ENCODE peak calls at places on chromosomes 3 and 15, in six cellular contexts. K is HCT116; H is body of pancreas; Z is H9; P is CD4-positive, alpha-beta T cell; A is IMR-90. D is an unnamed sample. For H3K9me3, the result is how much of the 10 kb centered on the place peaks cover.

GRCh38 chr15:31178705-31179104 is 77.2 kb upstream of the TRPM1 start:
- DNase-seq in Z (no peak), H (no peak), P (no peak), K (no peak), A (no peak), D (no peak)

GRCh38 chr15:98823012-98823458 is 174.7 kb downstream of the IGF1R start:
- DNase-seq in H (no peak), P (no peak), Z (peak), A (peak), K (no peak), D (peak)

GRCh38 chr3:132343018-132343612 is 25.9 kb downstream of the ACP3 start:
- DNase-seq in Z (peak), H (peak), P (no peak), A (peak), K (peak), D (peak)

GRCh38 chr3:160973067-160973466 is 132.1 kb downstream of the B3GALNT1 start:
- DNase-seq in H (no peak), Z (no peak), P (no peak), K (no peak), A (no peak), D (no peak)

GRCh38 chr3:73056365-73057150 is 4.9 kb upstream of the EBLN2 start:
- DNase-seq in Z (no peak), K (peak), A (peak), H (no peak), P (no peak), D (no peak)

GRCh38 chr3:19399356-19399755 is 251.0 kb downstream of the KCNH8 start:
- DNase-seq in A (no peak), Z (no peak), K (no peak), H (no peak), P (no peak), D (no peak)

GRCh38 chr15:90221251-90221900 is 12.4 kb downstream of the CIB1 start:
- DNase-seq in Z (peak), A (peak), K (no peak), P (no peak), H (peak), D (peak)

GRCh38 chr3:37941608-37942540 is 48.7 kb upstream of the VILL start:
- DNase-seq in P (no peak), Z (no peak), H (no peak), A (no peak), K (no peak), D (no peak)

GRCh38 chr3:16151109-16151508 is 23.4 kb upstream of the GALNT15 start:
- DNase-seq in A (peak), Z (no peak), H (peak), K (no peak), P (no peak), D (peak)

GRCh38 chr15:77012868-77013267 is 17.9 kb downstream of the PSTPIP1 start:
- DNase-seq in K (no peak), Z (no peak), P (peak), H (no peak), A (no peak), D (no peak)

GRCh38 chr15:33016405-33017024 is 178.0 kb downstream of the FMN1 start:
- DNase-seq in P (peak), H (no peak), Z (no peak), K (no peak), A (no peak), D (no peak)

GRCh38 chr3:53843195-53844177 is 2.7 kb downstream of the CHDH start:
- DNase-seq in Z (no peak), A (no peak), H (peak), P (no peak), K (no peak), D (no peak)

GRCh38 chr15:64651573-64652260 is 123.7 kb downstream of the RBPMS2 start:
- DNase-seq in Z (peak), A (peak), H (peak), P (peak), K (no peak), D (no peak)

GRCh38 chr15:40763801-40764765 is at the start of gene GCHFR:
- DNase-seq in Z (peak), K (no peak), P (peak), H (peak), A (peak), D (no peak)

GRCh38 chr15:66955871-66956585 is 109.4 kb upstream of the SMAD3 start:
- DNase-seq in K (peak), H (no peak), A (peak), Z (no peak), P (no peak), D (no peak)

GRCh38 chr3:3305087-3305486 is 125.6 kb upstream of the CRBN start:
- DNase-seq in A (no peak), Z (no peak), P (no peak), K (no peak), H (no peak), D (no peak)

GRCh38 chr15:93179072-93179471 is 90.1 kb upstream of the RGMA start:
- DNase-seq in P (no peak), Z (no peak), A (no peak), K (no peak), H (peak), D (no peak)

GRCh38 chr3:124322966-124323365 is 331.0 kb upstream of the ROPN1 start:
- DNase-seq in H (no peak), A (peak), K (no peak), P (no peak), Z (no peak), D (no peak)

GRCh38 chr3:82973810-82974209 is 1212.4 kb upstream of the GBE1 start:
- DNase-seq in A (no peak), P (no peak), H (no peak), K (no peak), Z (no peak), D (no peak)

GRCh38 chr3:45778761-45779201 is 17.6 kb downstream of the SLC6A20 start:
- DNase-seq in Z (peak), P (no peak), A (no peak), H (no peak), K (no peak), D (no peak)

GRCh38 chr3:42250761-42251160 is 15.2 kb downstream of the CCK start:
- DNase-seq in K (no peak), P (no peak), A (no peak), Z (no peak), H (no peak), D (no peak)

GRCh38 chr3:146598486-146598885 is 6.7 kb downstream of the PLSCR5 start:
- DNase-seq in Z (no peak), H (no peak), P (no peak), A (no peak), K (no peak), D (no peak)

GRCh38 chr3:145357453-145357852 is 803.5 kb downstream of the PLOD2 start:
- DNase-seq in H (no peak), A (no peak), K (no peak), Z (no peak), P (no peak), D (no peak)
- H3K9me3 ChIP-seq in H (under half), A (under half), K (under half), Z (under half), P (under half), D (under half)

GRCh38 chr3:104281713-104282112 is 1085.0 kb upstream of the ALCAM start:
- DNase-seq in K (no peak), P (no peak), A (no peak), Z (no peak), H (no peak), D (no peak)
- H3K9me3 ChIP-seq in K (under half), P (under half), A (under half), Z (under half), H (under half), D (under half)

DNA sequence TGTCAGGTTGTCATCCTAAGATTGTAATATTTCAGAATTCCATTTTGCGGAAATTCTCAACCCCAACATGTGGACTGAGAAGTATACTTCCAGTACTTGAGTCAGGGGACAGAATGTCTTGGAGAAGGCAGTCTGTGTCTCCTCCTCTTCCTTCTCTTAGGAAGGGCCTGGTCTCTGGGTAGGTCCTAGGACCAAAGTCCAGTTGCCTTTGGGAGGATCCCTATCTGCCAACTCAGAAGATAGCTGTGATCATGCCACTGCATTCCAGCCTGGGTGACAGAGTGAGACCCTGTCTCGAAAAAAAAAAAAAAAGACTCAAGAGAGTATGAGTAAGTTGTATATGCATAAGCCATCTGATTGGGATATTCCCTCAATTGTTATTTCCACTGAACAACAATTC is 23.9 kb upstream of the FAM3D start:
- DNase-seq in H (no peak), Z (no peak), A (no peak), P (no peak), K (no peak), D (no peak)
- H3K9me3 ChIP-seq in H (under half), Z (under half), A (under half), P (under half), K (under half), D (under half)

DNA sequence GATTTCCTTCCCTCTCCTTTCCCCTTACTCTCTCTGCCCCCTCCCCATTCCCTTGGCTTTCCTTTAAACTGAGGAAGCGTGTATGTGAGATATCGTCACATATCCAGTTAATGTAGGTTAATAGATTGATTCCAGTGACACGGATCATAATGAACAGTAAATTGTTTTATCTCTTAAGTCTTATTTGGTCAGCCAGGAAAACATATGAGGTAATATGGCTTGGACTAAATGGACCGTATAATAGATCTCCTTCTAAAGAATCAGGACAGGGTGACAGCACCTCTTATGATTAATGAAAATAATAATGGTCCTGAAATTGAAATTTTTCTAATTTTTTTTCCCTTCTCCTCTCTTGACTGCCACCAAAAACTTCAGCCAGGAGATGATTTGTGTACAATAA is 779.8 kb upstream of the NR2F2 start:
- DNase-seq in P (no peak), H (no peak), Z (no peak), K (no peak), A (no peak), D (no peak)
- H3K9me3 ChIP-seq in P (under half), H (under half), Z (under half), K (under half), A (under half), D (under half)

D was measured in AG04450.